ENCODE peak calls at places on chromosomes 2 and 18, in six cellular contexts. I, H, U, J, M and D are unnamed samples.

GRCh38 chr2:216081-216480 is 47.8 kb downstream of the SH3YL1 start:
- DNase-seq in I (no peak), H (no peak), U (no peak), J (no peak), M (no peak), D (no peak)

GRCh38 chr2:44763275-44763674 is 178.2 kb upstream of the SIX3 start:
- DNase-seq in I (no peak), H (no peak), U (no peak), J (no peak), M (no peak), D (no peak)

GRCh38 chr2:119282966-119283511 is 59.4 kb downstream of the STEAP3 start:
- DNase-seq in I (no peak), H (no peak), U (no peak), J (no peak), M (no peak), D (no peak)

GRCh38 chr2:61750624-61751023 is 103.2 kb downstream of the FAM161A start:
- DNase-seq in I (peak; percentile 71), H (no peak), U (no peak), J (no peak), M (no peak), D (no peak)

GRCh38 chr2:197286805-197287595 is 23.6 kb downstream of the ANKRD44 start:
- DNase-seq in I (peak; percentile 91), H (no peak), U (peak; percentile 30), J (no peak), M (peak; percentile 24), D (no peak)

GRCh38 chr2:139007130-139007529 is 226.9 kb upstream of the NXPH2 start:
- DNase-seq in I (no peak), H (no peak), U (no peak), J (no peak), M (no peak), D (no peak)

GRCh38 chr18:23291456-23292205 is 156.3 kb downstream of the CABLES1 start:
- DNase-seq in I (peak; percentile 24), H (no peak), U (no peak), J (no peak), M (peak; percentile 19), D (peak; percentile 27)

GRCh38 chr2:227623225-227623624 is 5.9 kb downstream of the SCYGR4 start:
- DNase-seq in I (peak; percentile 39), H (no peak), U (no peak), J (no peak), M (no peak), D (no peak)

GRCh38 chr2:121205321-121205942 is 79.6 kb downstream of the TFCP2L1 start:
- DNase-seq in I (peak; percentile 49), H (no peak), U (no peak), J (no peak), M (no peak), D (peak; percentile 70)

GRCh38 chr2:126913329-126913728 is 14.6 kb downstream of the TEX51 start:
- DNase-seq in I (no peak), H (no peak), U (no peak), J (no peak), M (no peak), D (no peak)

GRCh38 chr18:51897884-51898283 is 442.1 kb upstream of the DCC start:
- DNase-seq in I (no peak), H (no peak), U (no peak), J (no peak), M (no peak), D (no peak)

GRCh38 chr2:138298900-138299299 is 202.7 kb upstream of the SPOPL start:
- DNase-seq in I (no peak), H (no peak), U (no peak), J (no peak), M (no peak), D (no peak)

GRCh38 chr18:79526468-79527460 is 131.0 kb downstream of the NFATC1 start:
- DNase-seq in I (no peak), H (peak; percentile 28), U (no peak), J (no peak), M (no peak), D (no peak)

GRCh38 chr2:151534001-151534400 is 124.3 kb downstream of the RIF1 start:
- DNase-seq in I (no peak), H (no peak), U (no peak), J (no peak), M (no peak), D (no peak)

GRCh38 chr18:60019463-60019840 is 119.7 kb downstream of the PMAIP1 start:
- DNase-seq in I (peak; percentile 84), H (no peak), U (no peak), J (no peak), M (no peak), D (no peak)